ENCODE peak calls at places on chromosomes 7 and 10, in six cellular contexts. D is MG63; O is head of caudate nucleus; G is GM12878; L is effector CD4-positive, alpha-beta T cell; W is T-helper 2 cell. B is an unnamed sample.

GRCh38 chr7:11427686-11428273 is 404.2 kb downstream of the THSD7A start:
- DNase-seq in D (no peak), O (no peak), G (no peak), L (no peak), W (no peak), B (peak)

GRCh38 chr10:120508393-120508792 is 51.4 kb downstream of the PLPP4 start:
- DNase-seq in D (peak), O (no peak), G (no peak), L (no peak), W (no peak), B (no peak)

GRCh38 chr7:55188590-55189446 is 170.0 kb downstream of the EGFR start:
- DNase-seq in D (no peak), O (no peak), G (no peak), L (no peak), W (no peak), B (no peak)

GRCh38 chr10:70106958-70107791 is 25.4 kb downstream of the AIFM2 start:
- DNase-seq in D (no peak), O (no peak), G (peak), L (no peak), W (no peak), B (no peak)

GRCh38 chr10:15238553-15239335 is 70.3 kb upstream of the NMT2 start:
- DNase-seq in D (no peak), O (no peak), G (no peak), L (no peak), W (no peak), B (no peak)

GRCh38 chr10:116287906-116288501 is 15.0 kb upstream of the GFRA1 start:
- DNase-seq in D (peak), O (peak), G (no peak), L (no peak), W (no peak), B (no peak)

GRCh38 chr7:22114440-22114981 is 168.8 kb upstream of the CDCA7L start:
- DNase-seq in D (no peak), O (no peak), G (no peak), L (no peak), W (no peak), B (no peak)

GRCh38 chr10:88999629-89000028 is 9.0 kb downstream of the FAS start:
- DNase-seq in D (no peak), O (no peak), G (no peak), L (no peak), W (no peak), B (no peak)

GRCh38 chr10:42990721-42991441 is 86.0 kb upstream of the RET start:
- DNase-seq in D (no peak), O (peak), G (no peak), L (no peak), W (no peak), B (no peak)

GRCh38 chr7:106112118-106112971 is at the start of gene SYPL1:
- DNase-seq in D (peak), O (peak), G (peak), L (peak), W (peak), B (peak)

GRCh38 chr7:117739085-117739484 is 134.2 kb downstream of the CTTNBP2 start:
- DNase-seq in D (no peak), O (no peak), G (no peak), L (no peak), W (no peak), B (no peak)

GRCh38 chr7:92156976-92157375 is 22.0 kb downstream of the LRRD1 start:
- DNase-seq in D (no peak), O (no peak), G (no peak), L (no peak), W (no peak), B (no peak)

GRCh38 chr7:18754766-18755165 is 259.2 kb downstream of the HDAC9 start:
- DNase-seq in D (no peak), O (no peak), G (no peak), L (no peak), W (no peak), B (no peak)

GRCh38 chr10:1137499-1138163 is 81.4 kb downstream of the WDR37 start:
- DNase-seq in D (no peak), O (no peak), G (no peak), L (no peak), W (no peak), B (no peak)

GRCh38 chr10:123135415-123136141 is at the start of gene HMX3:
- DNase-seq in D (peak), O (no peak), G (no peak), L (peak), W (no peak), B (no peak)

GRCh38 chr10:110005716-110006115 is 2.1 kb upstream of the ADD3 start:
- DNase-seq in D (peak), O (peak), G (no peak), L (no peak), W (no peak), B (no peak)

GRCh38 chr7:113684165-113684564 is 234.6 kb downstream of the PPP1R3A start:
- DNase-seq in D (no peak), O (no peak), G (no peak), L (no peak), W (no peak), B (no peak)

GRCh38 chr7:156029460-156030007 is 217.3 kb upstream of the SHH start:
- DNase-seq in D (no peak), O (no peak), G (no peak), L (no peak), W (no peak), B (no peak)

GRCh38 chr7:35749548-35749947 is 51.3 kb upstream of the SEPTIN7 start:
- DNase-seq in D (no peak), O (no peak), G (no peak), L (no peak), W (no peak), B (no peak)

GRCh38 chr7:149707448-149707886 is 65.9 kb downstream of the ZNF467 start:
- DNase-seq in D (no peak), O (no peak), G (no peak), L (no peak), W (no peak), B (no peak)

GRCh38 chr7:35729966-35730345 is 35.0 kb upstream of the HERPUD2 start:
- DNase-seq in D (no peak), O (no peak), G (no peak), L (no peak), W (no peak), B (no peak)

GRCh38 chr7:24821045-24821853 is 64.0 kb upstream of the GSDME start:
- DNase-seq in D (peak), O (no peak), G (peak), L (peak), W (peak), B (peak)